ENCODE peak calls at places on chromosome 9, in five cellular contexts. F is pancreas; J is epithelial cell of prostate; O is Karpas-422; R is effector memory CD4-positive, alpha-beta T cell. A is an unnamed sample.

GRCh38 chr9:130500340-130500771 is 55.6 kb downstream of the ASS1 start:
- DNase-seq in F (peak), O (no peak), R (no peak), J (no peak), A (no peak)

GRCh38 chr9:124511426-124511840 is 4.2 kb upstream of the NR5A1 start:
- DNase-seq in O (no peak), R (no peak), J (no peak), F (no peak), A (no peak)

GRCh38 chr9:80948876-80949275 is 740.5 kb downstream of the TLE1 start:
- DNase-seq in O (no peak), J (no peak), R (no peak), F (no peak), A (no peak)

GRCh38 chr9:93814561-93814960 is 140.6 kb downstream of the BARX1 start:
- DNase-seq in F (no peak), J (no peak), O (no peak), R (no peak), A (no peak)

GRCh38 chr9:5633243-5633642 is 4.3 kb downstream of the RIC1 start:
- DNase-seq in O (no peak), J (no peak), F (no peak), R (no peak), A (no peak)

GRCh38 chr9:5531251-5531972 is 21.1 kb downstream of the PDCD1LG2 start:
- DNase-seq in F (no peak), R (no peak), O (no peak), J (no peak), A (no peak)

GRCh38 chr9:97982191-97982718 is 886 bp upstream of the ANP32B start:
- DNase-seq in O (no peak), R (no peak), F (peak), J (no peak), A (no peak)

GRCh38 chr9:22084336-22085035 is 75.4 kb upstream of the CDKN2B start:
- DNase-seq in J (peak), O (no peak), R (no peak), F (no peak), A (no peak)

GRCh38 chr9:108296056-108296455 is 559.7 kb downstream of the ACTL7B start:
- DNase-seq in R (no peak), J (peak), O (no peak), F (no peak), A (no peak)

GRCh38 chr9:114098660-114099522 is at the start of gene KIF12:
- DNase-seq in O (no peak), J (no peak), R (no peak), F (peak), A (no peak)

GRCh38 chr9:7592321-7593319 is 207.0 kb downstream of the DMAC1 start:
- DNase-seq in J (no peak), R (no peak), F (no peak), O (no peak), A (no peak)

GRCh38 chr9:99431103-99431502 is 209.0 kb downstream of the SEC61B start:
- DNase-seq in O (no peak), F (no peak), J (no peak), R (no peak), A (no peak)

GRCh38 chr9:121895836-121896544 is 197.1 kb downstream of the TTLL11 start:
- DNase-seq in O (no peak), R (no peak), F (peak), J (no peak), A (no peak)

GRCh38 chr9:24625097-24625496 is 79.4 kb upstream of the IZUMO3 start:
- DNase-seq in J (no peak), O (no peak), R (no peak), F (no peak), A (no peak)

GRCh38 chr9:15722888-15723287 is 170.0 kb downstream of the CCDC171 start:
- DNase-seq in O (no peak), J (no peak), R (no peak), F (no peak), A (no peak)

GRCh38 chr9:85114799-85115198 is 445.3 kb downstream of the NTRK2 start:
- DNase-seq in J (peak), F (no peak), O (no peak), R (no peak), A (no peak)

GRCh38 chr9:6598249-6598725 is 47.2 kb downstream of the GLDC start:
- DNase-seq in O (no peak), F (no peak), R (no peak), J (peak), A (no peak)

GRCh38 chr9:129177443-129177790 is 644 bp downstream of the IER5L start:
- DNase-seq in R (no peak), J (no peak), F (no peak), O (peak), A (no peak)

GRCh38 chr9:130448035-130448624 is 3.4 kb downstream of the ASS1 start:
- DNase-seq in J (no peak), O (no peak), R (no peak), F (no peak), A (no peak)

GRCh38 chr9:73152953-73153352 is 1.3 kb downstream of the ANXA1 start:
- DNase-seq in F (no peak), J (no peak), O (no peak), R (no peak), A (no peak)

GRCh38 chr9:109488791-109489492 is 9.2 kb downstream of the PTPN3 start:
- DNase-seq in O (no peak), J (no peak), R (no peak), F (no peak), A (no peak)

GRCh38 chr9:3828495-3828894 is 302.7 kb upstream of the RFX3 start:
- DNase-seq in F (no peak), J (no peak), R (no peak), O (no peak), A (no peak)

GRCh38 chr9:10268500-10269485 is 344.0 kb downstream of the PTPRD start:
- DNase-seq in R (no peak), F (peak), O (peak), J (no peak), A (no peak)

GRCh38 chr9:98978231-98978681 is 34.5 kb downstream of the COL15A1 start:
- DNase-seq in R (no peak), O (no peak), J (no peak), F (no peak), A (no peak)

GRCh38 chr9:135513351-135513846 is 7.8 kb upstream of the LCN1 start:
- DNase-seq in F (no peak), R (no peak), O (no peak), J (no peak), A (no peak)

GRCh38 chr9:127519301-127520166 is 68.2 kb downstream of the LRSAM1 start:
- DNase-seq in R (no peak), F (peak), J (no peak), O (no peak), A (no peak)

GRCh38 chr9:100217536-100217935 is 118.5 kb downstream of the INVS start:
- DNase-seq in F (no peak), R (no peak), J (no peak), O (peak), A (no peak)

GRCh38 chr9:88833946-88834345 is 157.3 kb upstream of the S1PR3 start:
- DNase-seq in J (peak), F (no peak), O (no peak), R (no peak), A (no peak)
- H3K27ac ChIP-seq in J (no peak), F (no peak), O (no peak), R (no peak), A (no peak)

GRCh38 chr9:92669527-92669889 is 423 bp downstream of the IPPK start:
- DNase-seq in F (no peak), R (no peak), O (peak), J (no peak), A (no peak)
- H3K27ac ChIP-seq in F (no peak), R (peak), O (peak), J (peak), A (peak)

GRCh38 chr9:14413811-14414210 is 99.9 kb upstream of the NFIB start:
- DNase-seq in F (no peak), R (no peak), J (no peak), O (no peak), A (no peak)
- H3K27ac ChIP-seq in F (no peak), R (no peak), J (no peak), O (no peak), A (no peak)

DNA sequence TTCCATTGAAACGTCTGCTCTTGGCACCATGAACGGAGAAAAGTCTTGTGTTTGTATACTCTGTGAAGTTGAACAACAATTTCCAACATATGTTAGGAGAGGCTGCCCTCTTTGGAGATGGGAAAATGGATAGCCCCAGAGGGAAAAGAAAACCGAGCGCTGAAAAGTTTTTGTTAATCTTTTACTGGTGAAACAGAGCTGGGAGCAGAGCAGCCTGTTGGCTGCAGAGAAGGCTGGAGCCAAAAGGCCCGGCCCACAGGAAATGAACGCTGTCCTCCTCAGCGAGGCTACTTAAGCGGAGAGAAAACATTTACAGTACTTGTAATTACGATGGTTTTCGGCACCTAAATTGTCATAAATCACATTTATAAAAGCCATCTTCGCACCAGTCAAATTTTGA is 129.8 kb upstream of the CNTLN start:
- DNase-seq in J (no peak), R (no peak), O (no peak), F (peak), A (no peak)
- H3K27ac ChIP-seq in J (peak), R (no peak), O (no peak), F (no peak), A (no peak)

DNA sequence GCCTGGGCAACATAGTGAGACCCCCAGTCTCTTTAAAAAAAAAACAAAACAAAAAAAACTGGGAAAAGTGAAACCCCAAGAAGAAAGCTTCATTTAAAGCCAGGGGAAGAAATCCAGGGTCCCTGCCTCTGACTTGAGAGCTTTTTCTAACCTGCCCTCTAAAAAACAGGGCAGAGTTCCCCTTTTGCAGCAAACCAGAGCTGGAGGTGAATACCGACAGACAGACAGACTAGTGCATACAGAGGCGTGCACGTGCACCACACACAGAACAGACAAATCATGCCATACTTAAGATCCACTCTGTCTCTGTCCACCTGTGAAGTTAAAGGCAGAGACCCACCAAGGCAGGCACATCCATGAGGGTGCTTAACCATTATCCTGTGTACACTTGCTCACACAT is 11.7 kb upstream of the AQP3 start:
- DNase-seq in R (no peak), F (no peak), O (no peak), J (no peak), A (no peak)
- H3K27ac ChIP-seq in R (peak), F (no peak), O (no peak), J (peak), A (peak)

GRCh38 chr9:125524522-125524921 is 182.5 kb downstream of the MAPKAP1 start:
- DNase-seq in R (no peak), F (no peak), J (no peak), O (no peak), A (no peak)

GRCh38 chr9:125523681-125524080 is 183.3 kb downstream of the MAPKAP1 start:
- DNase-seq in O (no peak), J (no peak), R (no peak), F (no peak), A (no peak)

GRCh38 chr9:125522328-125522725 is 184.7 kb downstream of the MAPKAP1 start:
- DNase-seq in F (no peak), R (no peak), O (no peak), J (no peak), A (no peak)

GRCh38 chr9:125519741-125520140 is 187.3 kb downstream of the MAPKAP1 start:
- DNase-seq in O (no peak), F (no peak), R (no peak), J (no peak), A (no peak)

DNA sequence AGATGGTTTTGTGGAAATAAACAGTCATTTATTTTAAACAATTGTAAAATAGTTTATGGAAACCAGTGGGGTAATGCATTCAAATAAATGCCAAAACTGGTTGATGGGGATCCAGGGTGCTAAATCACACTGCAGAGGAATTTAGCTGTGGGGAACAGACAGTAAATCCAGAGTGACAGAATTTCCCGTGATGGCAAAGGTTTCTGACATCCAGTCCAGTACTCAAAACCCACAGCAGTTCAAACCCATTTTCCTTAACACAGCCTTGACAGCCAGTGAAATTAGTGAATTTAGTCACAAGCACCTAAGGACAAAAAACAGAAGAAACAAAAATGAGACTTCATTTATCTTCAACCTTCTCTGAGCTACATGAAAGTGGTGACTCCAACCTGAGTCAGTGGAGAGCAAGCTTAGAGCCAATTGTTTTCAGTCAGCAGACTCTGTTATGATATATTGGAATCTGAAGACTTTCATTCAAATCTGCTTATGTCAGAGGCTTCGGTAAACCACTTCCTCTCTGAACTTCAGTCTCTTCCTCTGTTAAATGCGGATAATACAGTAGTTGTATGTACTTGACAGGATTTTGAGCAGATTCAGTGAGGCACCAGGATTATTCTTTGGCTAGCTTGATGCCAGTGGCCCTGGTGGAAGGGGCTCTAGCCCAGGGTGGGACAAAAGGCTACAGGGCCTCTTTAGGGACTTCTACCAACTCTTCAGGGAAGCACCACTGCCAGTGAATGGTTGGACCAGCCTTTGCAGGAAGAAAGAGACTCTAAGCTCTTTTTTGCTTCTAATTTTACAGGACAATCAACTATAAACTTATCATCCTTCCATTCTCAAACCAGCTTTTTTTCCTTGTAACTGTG is 185.3 kb downstream of the MAPKAP1 start:
- DNase-seq in F (no peak), O (no peak), J (peak), R (peak), A (no peak)
- H3K27ac ChIP-seq in F (no peak), O (no peak), J (peak), R (peak), A (peak)

GRCh38 chr9:79572032-79572890 is 496 bp downstream of the TLE4 start:
- DNase-seq in O (peak), R (peak), F (peak), J (no peak), A (no peak)

GRCh38 chr9:79571309-79572031 is at the start of gene TLE4:
- DNase-seq in R (peak), F (peak), J (peak), O (peak), A (peak)

GRCh38 chr9:79573697-79573976 is 1.9 kb downstream of the TLE4 start:
- DNase-seq in J (no peak), O (peak), R (no peak), F (no peak), A (no peak)

GRCh38 chr9:79574166-79574565 is 2.4 kb downstream of the TLE4 start:
- DNase-seq in F (no peak), O (peak), R (no peak), J (no peak), A (no peak)

DNA sequence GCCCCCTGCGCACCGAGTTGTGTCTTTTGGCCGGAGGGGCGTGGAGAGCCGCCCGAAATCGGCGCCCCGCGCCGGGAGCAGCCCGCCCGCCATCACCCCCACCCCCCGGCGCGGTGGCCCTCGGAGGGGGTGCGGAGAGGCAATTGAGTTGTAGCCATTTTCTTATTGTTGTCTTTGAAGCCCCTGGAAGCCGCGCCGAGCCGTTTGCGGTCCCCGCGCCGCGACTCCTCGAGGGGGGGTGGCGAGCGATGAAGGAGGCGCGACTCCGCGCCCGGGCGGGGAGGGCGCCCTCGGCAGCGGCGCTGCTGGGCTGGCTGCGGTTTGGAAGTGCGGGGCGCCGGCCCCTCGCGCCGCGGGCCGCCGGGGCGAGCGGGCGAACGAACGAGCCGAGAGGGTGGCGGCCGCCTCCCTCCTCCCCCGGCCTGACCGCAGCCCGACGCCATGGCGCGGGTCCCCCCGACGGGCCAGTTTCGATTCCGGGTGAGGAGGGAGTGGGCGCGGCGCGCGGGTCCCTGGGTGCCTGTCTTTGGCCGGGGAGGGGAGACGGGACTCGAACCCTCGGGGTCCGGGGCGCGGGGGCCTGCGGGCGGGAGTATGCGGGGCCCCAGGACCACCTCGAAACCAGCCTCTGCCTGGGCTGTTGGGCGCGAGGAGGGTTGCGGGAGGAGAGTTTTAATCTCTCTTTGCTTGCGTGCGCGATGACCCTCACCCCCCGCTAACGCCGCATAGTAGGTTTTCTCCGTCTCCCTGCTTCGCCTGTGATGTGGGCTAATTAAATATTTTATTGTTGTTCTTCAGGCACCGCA is 1.3 kb downstream of the TLE4 start:
- DNase-seq in O (peak), R (peak), J (no peak), F (peak), A (no peak)
- H3K27ac ChIP-seq in O (peak), R (peak), J (peak), F (peak), A (peak)

DNA sequence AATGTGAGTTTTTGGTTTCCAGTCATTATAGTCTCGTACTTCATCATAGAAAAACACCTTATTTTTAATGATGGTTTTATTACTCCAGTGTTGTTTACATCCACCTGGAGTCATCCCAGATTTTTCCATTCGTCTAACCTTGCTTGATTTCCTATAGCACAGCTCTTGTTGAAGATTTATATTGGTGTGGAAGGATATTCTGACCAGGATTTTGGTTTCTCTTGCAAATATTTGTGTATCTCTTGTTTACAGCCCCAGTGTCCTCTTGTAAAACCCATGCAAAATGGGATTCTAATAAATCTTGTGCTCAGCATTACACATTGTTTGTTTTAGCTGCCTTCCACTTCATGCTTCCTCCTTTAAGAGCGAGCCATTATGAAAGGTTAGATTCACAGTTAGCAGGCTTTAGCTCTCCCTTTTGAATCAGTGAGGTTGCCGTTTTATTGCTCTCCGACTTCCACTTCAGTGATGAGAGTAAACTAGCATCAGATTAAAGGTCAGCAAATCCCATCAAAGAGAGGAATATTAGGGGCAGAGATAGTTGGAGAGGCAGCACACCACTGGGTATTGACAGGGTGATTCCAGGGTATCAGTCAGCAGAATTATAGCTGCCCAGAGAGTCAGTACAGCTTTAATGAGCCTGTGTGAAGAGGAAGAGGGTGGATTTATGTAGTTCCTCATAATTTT is 157.1 kb downstream of the PBX3 start:
- DNase-seq in O (no peak), F (no peak), R (no peak), J (no peak), A (no peak)
- H3K27ac ChIP-seq in O (no peak), F (no peak), R (no peak), J (no peak), A (no peak)

A was measured in esophagus squamous epithelium.